ENCODE peak calls at places on chromosomes 4 and X, in eight cellular contexts. One of them, this sample, is unnamed.

GRCh38 chr4:14091966-14092365 is 464.4 kb upstream of the BOD1L1 start:
- DNase-seq in T-helper 2 cell: no peak
- DNase-seq in GM12864: no peak
- DNase-seq in fibroblast of mammary gland: peak
- DNase-seq in HFF-Myc: no peak
- DNase-seq in fibroblast of lung: peak
- DNase-seq in NCI-H1092: no peak
- DNase-seq in activated CD4-positive, alpha-beta memory T cell treated with anti-CD3 and anti-CD28 coated beads, Interleukin-2, amount 10 ng/mL, durations not matched to agents 7 days and 5 days: no peak
- DNase-seq in this sample: no peak

GRCh38 chr4:58522765-58523382 is 1412.7 kb upstream of the IGFBP7 start:
- DNase-seq in T-helper 2 cell: no peak
- DNase-seq in GM12864: no peak
- DNase-seq in fibroblast of mammary gland: no peak
- DNase-seq in HFF-Myc: no peak
- DNase-seq in fibroblast of lung: no peak
- DNase-seq in NCI-H1092: no peak
- DNase-seq in activated CD4-positive, alpha-beta memory T cell treated with anti-CD3 and anti-CD28 coated beads, Interleukin-2, amount 10 ng/mL, durations not matched to agents 7 days and 5 days: no peak
- DNase-seq in this sample: no peak

GRCh38 chr4:66704243-66704642 is 841.1 kb downstream of the CENPC start:
- DNase-seq in T-helper 2 cell: no peak
- DNase-seq in GM12864: no peak
- DNase-seq in fibroblast of mammary gland: no peak
- DNase-seq in HFF-Myc: no peak
- DNase-seq in fibroblast of lung: no peak
- DNase-seq in NCI-H1092: no peak
- DNase-seq in activated CD4-positive, alpha-beta memory T cell treated with anti-CD3 and anti-CD28 coated beads, Interleukin-2, amount 10 ng/mL, durations not matched to agents 7 days and 5 days: no peak
- DNase-seq in this sample: no peak

GRCh38 chr4:184732126-184732525 is 1.8 kb downstream of the CENPU start:
- DNase-seq in T-helper 2 cell: no peak
- DNase-seq in GM12864: no peak
- DNase-seq in fibroblast of mammary gland: peak
- DNase-seq in HFF-Myc: no peak
- DNase-seq in fibroblast of lung: peak
- DNase-seq in NCI-H1092: peak
- DNase-seq in activated CD4-positive, alpha-beta memory T cell treated with anti-CD3 and anti-CD28 coated beads, Interleukin-2, amount 10 ng/mL, durations not matched to agents 7 days and 5 days: no peak
- DNase-seq in this sample: no peak

GRCh38 chr4:179797718-179798117 is 2355.5 kb upstream of the AGA start:
- DNase-seq in T-helper 2 cell: no peak
- DNase-seq in GM12864: no peak
- DNase-seq in fibroblast of mammary gland: no peak
- DNase-seq in HFF-Myc: no peak
- DNase-seq in fibroblast of lung: no peak
- DNase-seq in NCI-H1092: no peak
- DNase-seq in activated CD4-positive, alpha-beta memory T cell treated with anti-CD3 and anti-CD28 coated beads, Interleukin-2, amount 10 ng/mL, durations not matched to agents 7 days and 5 days: no peak
- DNase-seq in this sample: no peak

GRCh38 chr4:40986375-40986774 is 228.0 kb downstream of the APBB2 start:
- DNase-seq in T-helper 2 cell: no peak
- DNase-seq in GM12864: no peak
- DNase-seq in fibroblast of mammary gland: no peak
- DNase-seq in HFF-Myc: no peak
- DNase-seq in fibroblast of lung: peak
- DNase-seq in NCI-H1092: no peak
- DNase-seq in activated CD4-positive, alpha-beta memory T cell treated with anti-CD3 and anti-CD28 coated beads, Interleukin-2, amount 10 ng/mL, durations not matched to agents 7 days and 5 days: no peak
- DNase-seq in this sample: no peak

GRCh38 chrX:55342533-55343501 is 78.1 kb upstream of the PAGE3 start:
- DNase-seq in T-helper 2 cell: peak
- DNase-seq in GM12864: peak
- DNase-seq in fibroblast of mammary gland: peak
- DNase-seq in HFF-Myc: no peak
- DNase-seq in fibroblast of lung: no peak
- DNase-seq in NCI-H1092: peak
- DNase-seq in activated CD4-positive, alpha-beta memory T cell treated with anti-CD3 and anti-CD28 coated beads, Interleukin-2, amount 10 ng/mL, durations not matched to agents 7 days and 5 days: peak
- DNase-seq in this sample: peak

GRCh38 chr4:3416821-3417221 is 24.9 kb upstream of the HGFAC start:
- DNase-seq in T-helper 2 cell: no peak
- DNase-seq in GM12864: no peak
- DNase-seq in fibroblast of mammary gland: no peak
- DNase-seq in HFF-Myc: no peak
- DNase-seq in fibroblast of lung: no peak
- DNase-seq in NCI-H1092: no peak
- DNase-seq in activated CD4-positive, alpha-beta memory T cell treated with anti-CD3 and anti-CD28 coated beads, Interleukin-2, amount 10 ng/mL, durations not matched to agents 7 days and 5 days: no peak
- DNase-seq in this sample: no peak

GRCh38 chr4:2792396-2792710 is 532 bp upstream of the SH3BP2 start:
- DNase-seq in T-helper 2 cell: no peak
- DNase-seq in GM12864: no peak
- DNase-seq in fibroblast of mammary gland: no peak
- DNase-seq in HFF-Myc: no peak
- DNase-seq in fibroblast of lung: no peak
- DNase-seq in NCI-H1092: no peak
- DNase-seq in activated CD4-positive, alpha-beta memory T cell treated with anti-CD3 and anti-CD28 coated beads, Interleukin-2, amount 10 ng/mL, durations not matched to agents 7 days and 5 days: no peak
- DNase-seq in this sample: no peak

GRCh38 chr4:169437299-169438047 is 166.7 kb upstream of the SH3RF1 start:
- DNase-seq in T-helper 2 cell: no peak
- DNase-seq in GM12864: peak
- DNase-seq in fibroblast of mammary gland: no peak
- DNase-seq in HFF-Myc: no peak
- DNase-seq in fibroblast of lung: no peak
- DNase-seq in NCI-H1092: no peak
- DNase-seq in activated CD4-positive, alpha-beta memory T cell treated with anti-CD3 and anti-CD28 coated beads, Interleukin-2, amount 10 ng/mL, durations not matched to agents 7 days and 5 days: no peak
- DNase-seq in this sample: no peak

GRCh38 chr4:142547974-142548373 is 298.1 kb downstream of the INPP4B start:
- DNase-seq in T-helper 2 cell: no peak
- DNase-seq in GM12864: no peak
- DNase-seq in fibroblast of mammary gland: peak
- DNase-seq in HFF-Myc: no peak
- DNase-seq in fibroblast of lung: peak
- DNase-seq in NCI-H1092: no peak
- DNase-seq in activated CD4-positive, alpha-beta memory T cell treated with anti-CD3 and anti-CD28 coated beads, Interleukin-2, amount 10 ng/mL, durations not matched to agents 7 days and 5 days: no peak
- DNase-seq in this sample: no peak

GRCh38 chr4:7924163-7924562 is 15.5 kb downstream of the AFAP1 start:
- DNase-seq in T-helper 2 cell: no peak
- DNase-seq in GM12864: no peak
- DNase-seq in fibroblast of mammary gland: no peak
- DNase-seq in HFF-Myc: no peak
- DNase-seq in fibroblast of lung: no peak
- DNase-seq in NCI-H1092: no peak
- DNase-seq in activated CD4-positive, alpha-beta memory T cell treated with anti-CD3 and anti-CD28 coated beads, Interleukin-2, amount 10 ng/mL, durations not matched to agents 7 days and 5 days: no peak
- DNase-seq in this sample: no peak

GRCh38 chrX:70033348-70033747 is 16.4 kb downstream of the AWAT2 start:
- DNase-seq in T-helper 2 cell: no peak
- DNase-seq in GM12864: no peak
- DNase-seq in fibroblast of mammary gland: peak
- DNase-seq in HFF-Myc: no peak
- DNase-seq in fibroblast of lung: no peak
- DNase-seq in NCI-H1092: no peak
- DNase-seq in activated CD4-positive, alpha-beta memory T cell treated with anti-CD3 and anti-CD28 coated beads, Interleukin-2, amount 10 ng/mL, durations not matched to agents 7 days and 5 days: peak
- DNase-seq in this sample: peak

GRCh38 chr4:128630881-128631280 is 178.6 kb upstream of the JADE1 start:
- DNase-seq in T-helper 2 cell: no peak
- DNase-seq in GM12864: no peak
- DNase-seq in fibroblast of mammary gland: no peak
- DNase-seq in HFF-Myc: no peak
- DNase-seq in fibroblast of lung: peak
- DNase-seq in NCI-H1092: no peak
- DNase-seq in activated CD4-positive, alpha-beta memory T cell treated with anti-CD3 and anti-CD28 coated beads, Interleukin-2, amount 10 ng/mL, durations not matched to agents 7 days and 5 days: no peak
- DNase-seq in this sample: no peak

GRCh38 chr4:11698033-11698432 is 269.3 kb upstream of the HS3ST1 start:
- DNase-seq in T-helper 2 cell: no peak
- DNase-seq in GM12864: no peak
- DNase-seq in fibroblast of mammary gland: no peak
- DNase-seq in HFF-Myc: no peak
- DNase-seq in fibroblast of lung: peak
- DNase-seq in NCI-H1092: no peak
- DNase-seq in activated CD4-positive, alpha-beta memory T cell treated with anti-CD3 and anti-CD28 coated beads, Interleukin-2, amount 10 ng/mL, durations not matched to agents 7 days and 5 days: no peak
- DNase-seq in this sample: no peak

GRCh38 chr4:38311495-38311894 is 351.3 kb downstream of the PTTG2 start:
- DNase-seq in T-helper 2 cell: no peak
- DNase-seq in GM12864: no peak
- DNase-seq in fibroblast of mammary gland: no peak
- DNase-seq in HFF-Myc: no peak
- DNase-seq in fibroblast of lung: no peak
- DNase-seq in NCI-H1092: no peak
- DNase-seq in activated CD4-positive, alpha-beta memory T cell treated with anti-CD3 and anti-CD28 coated beads, Interleukin-2, amount 10 ng/mL, durations not matched to agents 7 days and 5 days: no peak
- DNase-seq in this sample: no peak

GRCh38 chrX:20029728-20030127 is 38.9 kb upstream of the BCLAF3 start:
- DNase-seq in T-helper 2 cell: no peak
- DNase-seq in GM12864: no peak
- DNase-seq in fibroblast of mammary gland: no peak
- DNase-seq in HFF-Myc: no peak
- DNase-seq in fibroblast of lung: no peak
- DNase-seq in NCI-H1092: no peak
- DNase-seq in activated CD4-positive, alpha-beta memory T cell treated with anti-CD3 and anti-CD28 coated beads, Interleukin-2, amount 10 ng/mL, durations not matched to agents 7 days and 5 days: no peak
- DNase-seq in this sample: no peak